ENCODE peak calls at places on chromosome 22, in five cellular contexts. One of them, this sample, is unnamed. For H3K4me1 and H3K9me3, the result is how much of the 10 kb centered on the place peaks cover.

GRCh38 chr22:39716534-39716933 is 146.0 kb downstream of the CACNA1I start:
- DNase-seq in K562: no peak
- DNase-seq in OCI-LY7: no peak
- DNase-seq in neural progenitor cell: no peak
- DNase-seq in neuronal stem cell: no peak
- DNase-seq in this sample: no peak

GRCh38 chr22:24807284-24807950 is 1.4 kb downstream of the SGSM1 start:
- DNase-seq in K562: no peak
- DNase-seq in OCI-LY7: no peak
- DNase-seq in neural progenitor cell: peak
- DNase-seq in neuronal stem cell: no peak
- DNase-seq in this sample: peak

GRCh38 chr22:46233231-46233630 is 16.9 kb downstream of the CDPF1 start:
- DNase-seq in K562: no peak
- DNase-seq in OCI-LY7: no peak
- DNase-seq in neural progenitor cell: no peak
- DNase-seq in neuronal stem cell: no peak
- DNase-seq in this sample: peak

GRCh38 chr22:24359452-24360120 is 67.8 kb upstream of the ADORA2A start:
- DNase-seq in K562: no peak
- DNase-seq in OCI-LY7: no peak
- DNase-seq in neural progenitor cell: no peak
- DNase-seq in neuronal stem cell: no peak
- DNase-seq in this sample: no peak

GRCh38 chr22:30459206-30460052 is 12.4 kb downstream of the SEC14L3 start:
- DNase-seq in K562: peak
- DNase-seq in OCI-LY7: peak
- DNase-seq in neural progenitor cell: peak
- DNase-seq in neuronal stem cell: peak
- DNase-seq in this sample: peak

GRCh38 chr22:31087744-31088215 is 6.7 kb downstream of the SMTN start:
- DNase-seq in K562: no peak
- DNase-seq in OCI-LY7: no peak
- DNase-seq in neural progenitor cell: no peak
- DNase-seq in neuronal stem cell: no peak
- DNase-seq in this sample: no peak

GRCh38 chr22:40504285-40505249 is 132.0 kb downstream of the MRTFA start:
- DNase-seq in K562: no peak
- DNase-seq in OCI-LY7: no peak
- DNase-seq in neural progenitor cell: no peak
- DNase-seq in neuronal stem cell: no peak
- DNase-seq in this sample: no peak

GRCh38 chr22:33299245-33299956 is 241.2 kb upstream of the SYN3 start:
- DNase-seq in K562: no peak
- DNase-seq in OCI-LY7: peak
- DNase-seq in neural progenitor cell: peak
- DNase-seq in neuronal stem cell: no peak
- DNase-seq in this sample: no peak

GRCh38 chr22:41285441-41285819 is 557 bp downstream of the RANGAP1 start:
- DNase-seq in K562: peak
- DNase-seq in OCI-LY7: peak
- DNase-seq in neural progenitor cell: peak
- DNase-seq in neuronal stem cell: peak
- DNase-seq in this sample: peak

GRCh38 chr22:46070722-46071450 is 79.4 kb upstream of the PPARA start:
- DNase-seq in K562: no peak
- DNase-seq in OCI-LY7: peak
- DNase-seq in neural progenitor cell: peak
- DNase-seq in neuronal stem cell: no peak
- DNase-seq in this sample: peak

GRCh38 chr22:37224757-37225420 is 12.6 kb upstream of the SSTR3 start:
- DNase-seq in K562: no peak
- DNase-seq in OCI-LY7: no peak
- DNase-seq in neural progenitor cell: no peak
- DNase-seq in neuronal stem cell: no peak
- DNase-seq in this sample: no peak

GRCh38 chr22:44118645-44119315 is 61.9 kb upstream of the PARVG start:
- DNase-seq in K562: no peak
- DNase-seq in OCI-LY7: no peak
- DNase-seq in neural progenitor cell: no peak
- DNase-seq in neuronal stem cell: no peak
- DNase-seq in this sample: no peak

GRCh38 chr22:24753919-24754318 is 20.6 kb downstream of the PIWIL3 start:
- DNase-seq in K562: no peak
- DNase-seq in OCI-LY7: no peak
- DNase-seq in neural progenitor cell: no peak
- DNase-seq in neuronal stem cell: no peak
- DNase-seq in this sample: no peak

GRCh38 chr22:17847360-17848078 is 73.2 kb upstream of the BID start:
- DNase-seq in K562: peak
- DNase-seq in OCI-LY7: no peak
- DNase-seq in neural progenitor cell: no peak
- DNase-seq in neuronal stem cell: no peak
- DNase-seq in this sample: peak

GRCh38 chr22:46801331-46801811 is 38.9 kb downstream of the TBC1D22A start:
- DNase-seq in K562: no peak
- DNase-seq in OCI-LY7: no peak
- DNase-seq in neural progenitor cell: no peak
- DNase-seq in neuronal stem cell: no peak
- DNase-seq in this sample: no peak

GRCh38 chr22:17777005-17777716 is 2.9 kb upstream of the BID start:
- DNase-seq in K562: peak
- DNase-seq in OCI-LY7: peak
- DNase-seq in neural progenitor cell: no peak
- DNase-seq in neuronal stem cell: no peak
- DNase-seq in this sample: no peak

GRCh38 chr22:23239429-23239828 is 59.1 kb downstream of the BCR start:
- DNase-seq in K562: no peak
- DNase-seq in OCI-LY7: no peak
- DNase-seq in neural progenitor cell: no peak
- DNase-seq in neuronal stem cell: no peak
- DNase-seq in this sample: no peak
- H3K4me1 ChIP-seq in K562: under half
- H3K4me1 ChIP-seq in OCI-LY7: under half
- H3K4me1 ChIP-seq in neural progenitor cell: half or more
- H3K4me1 ChIP-seq in neuronal stem cell: under half
- H3K4me1 ChIP-seq in this sample: under half

GRCh38 chr22:22111983-22112382 is 129.4 kb upstream of the TOP3B start:
- DNase-seq in K562: peak
- DNase-seq in OCI-LY7: no peak
- DNase-seq in neural progenitor cell: no peak
- DNase-seq in neuronal stem cell: no peak
- DNase-seq in this sample: no peak

GRCh38 chr22:22112533-22113294 is 130.1 kb upstream of the TOP3B start:
- DNase-seq in K562: peak
- DNase-seq in OCI-LY7: no peak
- DNase-seq in neural progenitor cell: no peak
- DNase-seq in neuronal stem cell: no peak
- DNase-seq in this sample: no peak

GRCh38 chr22:22110548-22111266 is 128.1 kb upstream of the TOP3B start:
- DNase-seq in K562: peak
- DNase-seq in OCI-LY7: peak
- DNase-seq in neural progenitor cell: peak
- DNase-seq in neuronal stem cell: peak
- DNase-seq in this sample: peak

GRCh38 chr22:22111267-22111751 is 128.7 kb upstream of the TOP3B start:
- DNase-seq in K562: peak
- DNase-seq in OCI-LY7: peak
- DNase-seq in neural progenitor cell: no peak
- DNase-seq in neuronal stem cell: no peak
- DNase-seq in this sample: peak

GRCh38 chr22:22109693-22110466 is 127.3 kb upstream of the TOP3B start:
- DNase-seq in K562: peak
- DNase-seq in OCI-LY7: peak
- DNase-seq in neural progenitor cell: no peak
- DNase-seq in neuronal stem cell: no peak
- DNase-seq in this sample: no peak
- H3K4me2 ChIP-seq in K562: peak
- H3K4me2 ChIP-seq in OCI-LY7: peak
- H3K4me2 ChIP-seq in neural progenitor cell: no peak
- H3K4me2 ChIP-seq in neuronal stem cell: no peak
- H3K4me2 ChIP-seq in this sample: no peak

GRCh38 chr22:48644997-48645396 is 1182.7 kb downstream of the BRD1 start:
- DNase-seq in K562: no peak
- DNase-seq in OCI-LY7: no peak
- DNase-seq in neural progenitor cell: no peak
- DNase-seq in neuronal stem cell: no peak
- DNase-seq in this sample: no peak
- H3K9me3 ChIP-seq in K562: under half
- H3K9me3 ChIP-seq in OCI-LY7: under half
- H3K9me3 ChIP-seq in neural progenitor cell: under half
- H3K9me3 ChIP-seq in neuronal stem cell: under half
- H3K9me3 ChIP-seq in this sample: under half

GRCh38 chr22:22820626-22821025 is 67.0 kb upstream of the IGLL5 start:
- DNase-seq in K562: no peak
- DNase-seq in OCI-LY7: peak
- DNase-seq in neural progenitor cell: no peak
- DNase-seq in neuronal stem cell: no peak
- DNase-seq in this sample: no peak
- H3K4me1 ChIP-seq in K562: under half
- H3K4me1 ChIP-seq in OCI-LY7: half or more
- H3K4me1 ChIP-seq in neural progenitor cell: under half
- H3K4me1 ChIP-seq in neuronal stem cell: under half
- H3K4me1 ChIP-seq in this sample: under half

GRCh38 chr22:42655693-42656092 is 6.5 kb upstream of the CYB5R3 start:
- DNase-seq in K562: no peak
- DNase-seq in OCI-LY7: peak
- DNase-seq in neural progenitor cell: no peak
- DNase-seq in neuronal stem cell: no peak
- DNase-seq in this sample: no peak

GRCh38 chr22:42653992-42654391 is 4.8 kb upstream of the CYB5R3 start:
- DNase-seq in K562: no peak
- DNase-seq in OCI-LY7: no peak
- DNase-seq in neural progenitor cell: no peak
- DNase-seq in neuronal stem cell: no peak
- DNase-seq in this sample: no peak

GRCh38 chr22:42654696-42655095 is 5.5 kb upstream of the CYB5R3 start:
- DNase-seq in K562: no peak
- DNase-seq in OCI-LY7: no peak
- DNase-seq in neural progenitor cell: no peak
- DNase-seq in neuronal stem cell: no peak
- DNase-seq in this sample: no peak

GRCh38 chr22:42651134-42651533 is 1.9 kb upstream of the CYB5R3 start:
- DNase-seq in K562: no peak
- DNase-seq in OCI-LY7: no peak
- DNase-seq in neural progenitor cell: no peak
- DNase-seq in neuronal stem cell: no peak
- DNase-seq in this sample: peak

DNA sequence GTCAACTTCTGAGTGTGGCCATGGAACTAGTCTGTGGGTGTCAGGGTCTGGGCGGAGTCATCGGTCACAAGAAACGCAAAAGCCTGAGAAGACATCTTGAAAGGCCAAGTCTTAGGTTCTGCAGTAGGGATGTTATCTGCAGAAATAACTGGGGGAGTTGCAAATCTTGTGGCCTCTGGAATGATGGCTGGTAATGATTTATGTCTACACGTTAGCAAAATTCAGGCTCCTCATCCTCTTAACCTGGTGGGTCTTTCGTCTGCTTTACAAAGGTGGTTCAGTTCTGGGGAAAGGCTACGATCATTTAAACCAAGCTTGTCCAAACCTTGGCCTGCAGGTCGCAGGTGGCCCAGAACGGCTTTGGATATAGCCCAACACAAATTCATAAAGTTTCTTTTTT is 7.4 kb upstream of the CYB5R3 start:
- DNase-seq in K562: no peak
- DNase-seq in OCI-LY7: no peak
- DNase-seq in neural progenitor cell: no peak
- DNase-seq in neuronal stem cell: no peak
- DNase-seq in this sample: no peak
- H3K4me2 ChIP-seq in K562: no peak
- H3K4me2 ChIP-seq in OCI-LY7: peak
- H3K4me2 ChIP-seq in neural progenitor cell: no peak
- H3K4me2 ChIP-seq in neuronal stem cell: no peak
- H3K4me2 ChIP-seq in this sample: no peak

DNA sequence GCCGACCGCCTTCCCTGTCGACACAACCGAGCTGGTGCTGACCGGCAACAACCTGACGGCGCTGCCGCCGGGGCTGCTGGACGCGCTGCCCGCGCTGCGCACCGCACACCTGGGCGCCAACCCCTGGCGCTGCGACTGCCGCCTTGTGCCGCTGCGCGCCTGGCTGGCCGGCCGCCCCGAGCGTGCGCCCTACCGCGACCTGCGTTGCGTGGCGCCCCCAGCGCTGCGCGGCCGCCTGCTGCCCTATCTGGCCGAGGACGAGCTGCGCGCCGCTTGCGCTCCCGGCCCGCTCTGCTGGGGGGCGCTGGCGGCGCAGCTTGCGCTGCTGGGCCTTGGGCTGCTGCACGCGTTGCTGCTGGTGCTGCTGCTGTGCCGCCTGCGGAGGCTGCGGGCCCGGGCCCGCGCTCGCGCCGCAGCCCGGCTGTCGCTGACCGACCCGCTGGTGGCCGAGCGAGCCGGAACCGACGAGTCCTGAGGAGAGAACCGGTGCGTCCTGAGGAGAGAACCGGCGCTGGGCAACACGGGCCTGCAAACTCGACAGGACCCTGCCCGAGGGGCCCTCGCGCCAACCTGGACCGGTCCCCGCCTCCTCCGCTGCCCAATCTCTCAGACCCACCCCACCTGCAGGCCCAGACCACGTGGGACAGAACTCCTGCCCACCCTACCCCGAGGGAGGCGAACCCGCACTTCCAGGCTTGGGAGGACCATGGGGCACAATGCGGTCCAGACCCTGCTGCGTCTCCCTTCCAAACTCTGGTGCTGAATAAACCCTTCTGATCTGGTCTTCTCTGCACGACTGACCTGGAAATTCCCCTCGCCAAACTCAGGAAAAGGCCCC is 870 bp downstream of the GP1BB start:
- DNase-seq in K562: peak
- DNase-seq in OCI-LY7: peak
- DNase-seq in neural progenitor cell: peak
- DNase-seq in neuronal stem cell: peak
- DNase-seq in this sample: peak
- H3K9me3 ChIP-seq in K562: under half
- H3K9me3 ChIP-seq in OCI-LY7: under half
- H3K9me3 ChIP-seq in neural progenitor cell: under half
- H3K9me3 ChIP-seq in neuronal stem cell: under half
- H3K9me3 ChIP-seq in this sample: under half

GRCh38 chr22:49948116-49948515 is 12.5 kb upstream of the PIM3 start:
- DNase-seq in K562: no peak
- DNase-seq in OCI-LY7: no peak
- DNase-seq in neural progenitor cell: no peak
- DNase-seq in neuronal stem cell: no peak
- DNase-seq in this sample: no peak
- H3K4me1 ChIP-seq in K562: under half
- H3K4me1 ChIP-seq in OCI-LY7: under half
- H3K4me1 ChIP-seq in neural progenitor cell: under half
- H3K4me1 ChIP-seq in neuronal stem cell: under half
- H3K4me1 ChIP-seq in this sample: under half